ENCODE peak calls at places on chromosomes 6 and 20, in ten cellular contexts. F, B, C, G, L, J, K, U, X and P are unnamed samples.

GRCh38 chr6:161410736-161411135 is 136.9 kb upstream of the AGPAT4 start:
- DNase-seq in F (no peak), B (no peak), C (no peak), G (no peak), L (no peak), J (no peak), K (no peak), U (no peak), X (no peak), P (no peak)

GRCh38 chr6:125101128-125101527 is 52.4 kb upstream of the TPD52L1 start:
- DNase-seq in F (no peak), B (no peak), C (no peak), G (no peak), L (no peak), J (no peak), K (no peak), U (no peak), X (no peak), P (no peak)

GRCh38 chr6:23477576-23477975 is 648.4 kb upstream of the NRSN1 start:
- DNase-seq in F (no peak), B (no peak), C (no peak), G (no peak), L (no peak), J (no peak), K (no peak), U (no peak), X (no peak), P (no peak)

GRCh38 chr6:132388291-132388690 is 13.0 kb downstream of the MOXD1 start:
- DNase-seq in F (no peak), B (no peak), C (no peak), G (no peak), L (no peak), J (no peak), K (peak; percentile 64), U (peak; percentile 26), X (no peak), P (no peak)

GRCh38 chr20:34615477-34615876 is 57.0 kb downstream of the MAP1LC3A start:
- DNase-seq in F (no peak), B (no peak), C (no peak), G (peak; percentile 18), L (no peak), J (no peak), K (no peak), U (no peak), X (peak; percentile 40), P (no peak)

GRCh38 chr6:87444362-87444761 is 28.4 kb upstream of the SLC35A1 start:
- DNase-seq in F (no peak), B (peak; percentile 39), C (no peak), G (no peak), L (no peak), J (no peak), K (peak; percentile 44), U (no peak), X (no peak), P (no peak)

GRCh38 chr6:33249732-33250625 is 21.7 kb downstream of the VPS52 start:
- DNase-seq in F (peak; percentile 57), B (peak; percentile 11), C (no peak), G (no peak), L (no peak), J (no peak), K (peak; percentile 95), U (no peak), X (no peak), P (no peak)

GRCh38 chr6:136083540-136083939 is 166.6 kb downstream of the MTFR2 start:
- DNase-seq in F (no peak), B (no peak), C (no peak), G (no peak), L (no peak), J (no peak), K (no peak), U (no peak), X (no peak), P (no peak)

GRCh38 chr6:47698342-47698787 is at the start of gene ADGRF4:
- DNase-seq in F (peak; percentile 65), B (no peak), C (no peak), G (no peak), L (no peak), J (no peak), K (peak; percentile 88), U (no peak), X (no peak), P (no peak)

GRCh38 chr6:28922841-28923317 is 906 bp downstream of the TRIM27 start:
- DNase-seq in F (no peak), B (peak; percentile 45), C (no peak), G (peak; percentile 34), L (peak; percentile 54), J (peak; percentile 29), K (peak; percentile 26), U (no peak), X (no peak), P (peak; percentile 7)

GRCh38 chr6:29789176-29789575 is 38.4 kb upstream of the HLA-G start:
- DNase-seq in F (no peak), B (no peak), C (no peak), G (no peak), L (no peak), J (no peak), K (no peak), U (no peak), X (no peak), P (no peak)

GRCh38 chr6:20367716-20368485 is 33.8 kb upstream of the E2F3 start:
- DNase-seq in F (no peak), B (no peak), C (no peak), G (no peak), L (no peak), J (no peak), K (peak; percentile 30), U (no peak), X (peak; percentile 15), P (no peak)

GRCh38 chr6:137776786-137777185 is 90.3 kb upstream of the TNFAIP3 start:
- DNase-seq in F (no peak), B (no peak), C (no peak), G (no peak), L (no peak), J (no peak), K (no peak), U (no peak), X (no peak), P (no peak)

GRCh38 chr6:169805242-169805838 is 53.9 kb downstream of the ERMARD start:
- DNase-seq in F (no peak), B (no peak), C (no peak), G (no peak), L (no peak), J (no peak), K (no peak), U (no peak), X (no peak), P (no peak)

GRCh38 chr20:63240004-63240403 is 4.3 kb downstream of the BIRC7 start:
- DNase-seq in F (no peak), B (no peak), C (no peak), G (no peak), L (no peak), J (no peak), K (no peak), U (no peak), X (no peak), P (no peak)

GRCh38 chr6:163635315-163635714 is 220.8 kb downstream of the QKI start:
- DNase-seq in F (no peak), B (no peak), C (no peak), G (no peak), L (no peak), J (no peak), K (no peak), U (no peak), X (no peak), P (no peak)

GRCh38 chr6:11978169-11978987 is 33.7 kb upstream of the HIVEP1 start:
- DNase-seq in F (no peak), B (no peak), C (no peak), G (no peak), L (no peak), J (no peak), K (peak; percentile 14), U (no peak), X (no peak), P (no peak)

GRCh38 chr6:14379568-14379967 is 262.0 kb downstream of the CD83 start:
- DNase-seq in F (no peak), B (peak; percentile 38), C (no peak), G (no peak), L (no peak), J (no peak), K (no peak), U (no peak), X (no peak), P (no peak)

GRCh38 chr6:35177139-35177538 is 36.0 kb upstream of the TCP11 start:
- DNase-seq in F (no peak), B (no peak), C (no peak), G (no peak), L (no peak), J (no peak), K (no peak), U (no peak), X (no peak), P (no peak)

GRCh38 chr6:90025418-90026089 is 131.3 kb downstream of the GJA10 start:
- DNase-seq in F (peak; percentile 25), B (no peak), C (no peak), G (no peak), L (no peak), J (peak; percentile 32), K (peak; percentile 87), U (no peak), X (no peak), P (peak; percentile 67)

GRCh38 chr6:104326173-104327001 is 533.3 kb downstream of the HACE1 start:
- DNase-seq in F (peak; percentile 69), B (no peak), C (no peak), G (no peak), L (no peak), J (no peak), K (peak; percentile 61), U (no peak), X (no peak), P (no peak)

GRCh38 chr6:30870546-30870945 is 13.8 kb upstream of the DDR1 start:
- DNase-seq in F (no peak), B (no peak), C (no peak), G (no peak), L (no peak), J (no peak), K (no peak), U (no peak), X (no peak), P (no peak)

GRCh38 chr20:41444821-41445220 is 78.2 kb upstream of the EMILIN3 start:
- DNase-seq in F (no peak), B (no peak), C (no peak), G (no peak), L (no peak), J (no peak), K (no peak), U (no peak), X (no peak), P (no peak)

GRCh38 chr6:46863791-46864190 is 57.9 kb downstream of the ADGRF5 start:
- DNase-seq in F (no peak), B (no peak), C (no peak), G (no peak), L (no peak), J (no peak), K (no peak), U (no peak), X (no peak), P (no peak)

GRCh38 chr6:71489736-71490135 is 201.1 kb downstream of the OGFRL1 start:
- DNase-seq in F (peak; percentile 28), B (peak; percentile 69), C (no peak), G (no peak), L (no peak), J (no peak), K (peak; percentile 95), U (no peak), X (no peak), P (no peak)

GRCh38 chr6:43972915-43973304 is 154.3 kb downstream of the MRPL14 start:
- DNase-seq in F (peak; percentile 27), B (peak; percentile 3), C (peak; percentile 77), G (peak; percentile 68), L (peak; percentile 86), J (no peak), K (peak; percentile 63), U (no peak), X (peak; percentile 9), P (no peak)

GRCh38 chr6:165233089-165233488 is 76.3 kb downstream of the C6orf118 start:
- DNase-seq in F (no peak), B (no peak), C (no peak), G (no peak), L (no peak), J (no peak), K (no peak), U (no peak), X (no peak), P (no peak)

GRCh38 chr6:14321992-14322772 is 204.6 kb downstream of the CD83 start:
- DNase-seq in F (no peak), B (peak; percentile 21), C (no peak), G (no peak), L (no peak), J (no peak), K (no peak), U (peak; percentile 7), X (no peak), P (no peak)